ENCODE peak calls at places on chromosomes 1 and 21, in seven cellular contexts. One of them, this sample, is unnamed. For H3K9me3, the result is how much of the 10 kb centered on the place peaks cover.

GRCh38 chr21:16216595-16216994 is 486.8 kb downstream of the USP25 start:
- ATAC-seq in GM12878: no peak
- ATAC-seq in HepG2: no peak
- ATAC-seq in HCT116: no peak
- ATAC-seq in upper lobe of left lung: no peak
- ATAC-seq in Panc1: no peak
- ATAC-seq in K562: no peak
- ATAC-seq in this sample: no peak

GRCh38 chr1:10829965-10830515 is 33.6 kb upstream of the CASZ1 start:
- ATAC-seq in K562: no peak
- ATAC-seq in Panc1: no peak
- ATAC-seq in HepG2: no peak
- ATAC-seq in upper lobe of left lung: no peak
- ATAC-seq in GM12878: no peak
- ATAC-seq in HCT116: no peak
- ATAC-seq in this sample: no peak

GRCh38 chr1:27658951-27659496 is 13.0 kb downstream of the IFI6 start:
- ATAC-seq in GM12878: peak
- ATAC-seq in Panc1: peak
- ATAC-seq in K562: no peak
- ATAC-seq in HepG2: peak
- ATAC-seq in upper lobe of left lung: no peak
- ATAC-seq in HCT116: peak
- ATAC-seq in this sample: peak

GRCh38 chr1:31750858-31751638 is 13.1 kb downstream of the ADGRB2 start:
- ATAC-seq in HepG2: no peak
- ATAC-seq in HCT116: no peak
- ATAC-seq in GM12878: peak
- ATAC-seq in Panc1: no peak
- ATAC-seq in upper lobe of left lung: peak
- ATAC-seq in K562: peak
- ATAC-seq in this sample: no peak

GRCh38 chr1:58003059-58003458 is 543.5 kb downstream of the OMA1 start:
- ATAC-seq in upper lobe of left lung: no peak
- ATAC-seq in K562: no peak
- ATAC-seq in GM12878: no peak
- ATAC-seq in HepG2: no peak
- ATAC-seq in Panc1: no peak
- ATAC-seq in HCT116: no peak
- ATAC-seq in this sample: no peak

GRCh38 chr1:54335396-54336056 is 70.7 kb downstream of the SSBP3 start:
- ATAC-seq in K562: no peak
- ATAC-seq in upper lobe of left lung: peak
- ATAC-seq in Panc1: no peak
- ATAC-seq in HCT116: no peak
- ATAC-seq in GM12878: no peak
- ATAC-seq in HepG2: peak
- ATAC-seq in this sample: peak

GRCh38 chr1:61120998-61121397 is 38.6 kb downstream of the NFIA start:
- ATAC-seq in Panc1: no peak
- ATAC-seq in GM12878: no peak
- ATAC-seq in HepG2: peak
- ATAC-seq in K562: peak
- ATAC-seq in HCT116: no peak
- ATAC-seq in upper lobe of left lung: no peak
- ATAC-seq in this sample: peak

GRCh38 chr1:162861101-162861500 is at the start of gene CCDC190:
- ATAC-seq in HCT116: no peak
- ATAC-seq in HepG2: no peak
- ATAC-seq in Panc1: no peak
- ATAC-seq in upper lobe of left lung: peak
- ATAC-seq in K562: peak
- ATAC-seq in GM12878: no peak
- ATAC-seq in this sample: peak

GRCh38 chr1:98398649-98399048 is 262.9 kb upstream of the SNX7 start:
- ATAC-seq in upper lobe of left lung: no peak
- ATAC-seq in HCT116: no peak
- ATAC-seq in K562: no peak
- ATAC-seq in Panc1: no peak
- ATAC-seq in GM12878: no peak
- ATAC-seq in HepG2: no peak
- ATAC-seq in this sample: no peak

GRCh38 chr1:87024936-87025537 is 110.6 kb downstream of the HS2ST1 start:
- ATAC-seq in upper lobe of left lung: no peak
- ATAC-seq in K562: peak
- ATAC-seq in GM12878: peak
- ATAC-seq in Panc1: peak
- ATAC-seq in HCT116: peak
- ATAC-seq in HepG2: peak
- ATAC-seq in this sample: no peak

GRCh38 chr21:33080776-33081175 is 10.8 kb downstream of the OLIG1 start:
- ATAC-seq in GM12878: no peak
- ATAC-seq in K562: no peak
- ATAC-seq in upper lobe of left lung: no peak
- ATAC-seq in HCT116: no peak
- ATAC-seq in HepG2: no peak
- ATAC-seq in Panc1: no peak
- ATAC-seq in this sample: no peak

GRCh38 chr1:46747683-46748288 is 28.9 kb upstream of the EFCAB14 start:
- ATAC-seq in upper lobe of left lung: peak
- ATAC-seq in HCT116: peak
- ATAC-seq in Panc1: peak
- ATAC-seq in GM12878: peak
- ATAC-seq in HepG2: peak
- ATAC-seq in K562: peak
- ATAC-seq in this sample: peak

GRCh38 chr1:4650486-4650885 is 3.9 kb upstream of the AJAP1 start:
- ATAC-seq in GM12878: no peak
- ATAC-seq in HCT116: peak
- ATAC-seq in upper lobe of left lung: no peak
- ATAC-seq in HepG2: no peak
- ATAC-seq in Panc1: peak
- ATAC-seq in K562: no peak
- ATAC-seq in this sample: no peak

GRCh38 chr21:39660596-39660995 is 47.9 kb downstream of the B3GALT5 start:
- ATAC-seq in GM12878: no peak
- ATAC-seq in K562: no peak
- ATAC-seq in Panc1: no peak
- ATAC-seq in HCT116: no peak
- ATAC-seq in HepG2: no peak
- ATAC-seq in upper lobe of left lung: no peak
- ATAC-seq in this sample: peak

GRCh38 chr1:221887091-221887746 is 145.3 kb upstream of the DUSP10 start:
- ATAC-seq in HepG2: peak
- ATAC-seq in upper lobe of left lung: peak
- ATAC-seq in HCT116: peak
- ATAC-seq in K562: peak
- ATAC-seq in Panc1: peak
- ATAC-seq in GM12878: no peak
- ATAC-seq in this sample: peak

GRCh38 chr21:45256912-45257672 is 30.6 kb downstream of the POFUT2 start:
- ATAC-seq in K562: peak
- ATAC-seq in GM12878: peak
- ATAC-seq in Panc1: no peak
- ATAC-seq in HCT116: no peak
- ATAC-seq in HepG2: peak
- ATAC-seq in upper lobe of left lung: no peak
- ATAC-seq in this sample: no peak

GRCh38 chr1:194102607-194103006 is 916.2 kb upstream of the B3GALT2 start:
- ATAC-seq in HepG2: peak
- ATAC-seq in GM12878: peak
- ATAC-seq in upper lobe of left lung: no peak
- ATAC-seq in K562: no peak
- ATAC-seq in HCT116: peak
- ATAC-seq in Panc1: no peak
- ATAC-seq in this sample: no peak

GRCh38 chr1:91080650-91081049 is 58.8 kb upstream of the ZNF644 start:
- ATAC-seq in K562: no peak
- ATAC-seq in upper lobe of left lung: no peak
- ATAC-seq in GM12878: peak
- ATAC-seq in HCT116: no peak
- ATAC-seq in HepG2: no peak
- ATAC-seq in Panc1: no peak
- ATAC-seq in this sample: no peak

DNA sequence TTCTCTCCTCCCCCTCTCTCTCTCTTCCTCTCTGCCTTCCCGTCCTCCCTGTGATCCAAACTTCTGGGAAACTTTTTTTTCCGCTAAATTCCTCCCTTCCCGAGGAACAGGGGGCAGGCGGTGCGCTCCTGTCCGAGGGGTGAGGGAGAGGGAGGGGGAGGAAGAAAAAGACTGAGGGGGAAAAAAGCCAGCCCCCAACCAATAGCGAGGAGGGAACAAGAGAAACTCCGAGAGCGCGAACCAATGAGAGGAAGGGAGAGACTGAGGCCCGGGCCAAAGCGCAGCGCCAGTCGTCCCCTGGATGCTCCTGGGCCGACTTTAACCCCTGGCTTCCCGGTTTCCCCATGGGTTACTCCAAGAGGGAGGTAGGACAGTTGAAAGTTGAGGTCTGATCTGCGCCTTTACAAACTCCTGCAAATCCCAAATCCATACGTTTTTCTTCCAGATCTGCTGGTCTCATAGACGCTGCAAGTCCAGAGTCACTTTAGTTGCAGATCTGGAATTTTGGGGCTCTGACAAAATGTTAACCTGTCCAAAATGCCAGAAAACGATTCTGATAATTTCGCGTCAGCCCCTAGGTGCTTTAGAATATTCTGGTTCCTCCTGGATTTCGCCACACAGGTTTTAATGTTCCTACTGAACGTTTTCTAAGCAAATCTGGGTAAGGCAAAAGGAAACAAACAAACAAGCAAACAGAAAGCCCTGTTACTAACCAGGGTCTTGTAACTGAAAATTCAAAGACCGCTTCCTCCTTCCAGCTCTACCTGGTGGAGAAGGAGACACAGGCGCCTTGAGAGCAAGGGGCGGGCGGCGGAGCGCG is at the start of gene TBX15:
- ATAC-seq in HepG2: no peak
- ATAC-seq in GM12878: no peak
- ATAC-seq in upper lobe of left lung: no peak
- ATAC-seq in K562: no peak
- ATAC-seq in Panc1: peak
- ATAC-seq in HCT116: no peak
- ATAC-seq in this sample: no peak
- H3K4me3 ChIP-seq in HepG2: no peak
- H3K4me3 ChIP-seq in GM12878: no peak
- H3K4me3 ChIP-seq in upper lobe of left lung: peak
- H3K4me3 ChIP-seq in K562: peak
- H3K4me3 ChIP-seq in Panc1: peak
- H3K4me3 ChIP-seq in HCT116: no peak
- H3K4me3 ChIP-seq in this sample: peak

DNA sequence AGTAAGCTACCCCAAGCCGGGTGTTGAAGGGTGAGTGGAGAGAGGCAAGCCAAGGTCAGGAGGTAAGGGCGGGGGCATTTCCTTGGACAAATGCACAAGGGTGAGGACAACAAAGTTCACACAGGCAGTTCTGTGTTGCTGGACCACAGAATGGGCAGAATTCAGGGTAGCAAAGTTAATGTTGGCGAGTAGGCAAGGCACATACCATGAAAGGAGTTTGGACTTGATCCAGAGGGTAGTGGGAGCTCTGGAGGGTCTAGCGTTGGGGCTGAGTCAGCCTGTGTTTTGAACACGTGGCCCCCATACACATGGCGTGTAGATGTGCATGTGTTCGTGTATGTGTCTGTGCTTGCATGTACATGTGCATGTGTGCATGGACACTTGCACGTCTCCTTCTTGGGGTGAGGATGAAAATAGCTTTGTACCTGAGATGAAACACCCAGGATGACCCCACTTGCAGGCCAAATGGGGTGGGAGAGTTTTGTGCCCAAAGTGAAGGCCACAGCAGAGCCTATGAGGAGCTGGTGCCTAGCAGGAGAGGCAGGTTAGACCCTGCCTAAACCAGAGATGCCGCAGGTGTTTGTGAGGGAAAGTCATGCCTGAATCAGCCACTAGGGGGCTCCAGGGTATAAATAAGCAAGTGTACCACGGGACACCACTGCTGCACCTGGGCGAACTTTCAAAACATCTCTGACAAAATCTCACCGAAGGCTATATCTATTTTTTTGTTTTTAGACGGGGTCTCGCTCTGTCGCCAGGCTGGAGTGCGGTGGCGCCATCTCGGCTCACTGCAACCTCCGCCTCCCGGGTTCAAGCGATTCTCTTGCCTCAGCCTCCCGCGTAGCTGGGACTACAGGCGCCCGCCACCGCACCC is 21.8 kb downstream of the SLC27A3 start:
- ATAC-seq in GM12878: peak
- ATAC-seq in Panc1: peak
- ATAC-seq in HepG2: peak
- ATAC-seq in HCT116: peak
- ATAC-seq in upper lobe of left lung: peak
- ATAC-seq in K562: peak
- ATAC-seq in this sample: peak
- TF ChIP-seq POLR2AphosphoS5 in GM12878: no peak
- TF ChIP-seq POLR2AphosphoS5 in Panc1: no peak
- TF ChIP-seq POLR2AphosphoS5 in HepG2: no peak
- TF ChIP-seq POLR2AphosphoS5 in HCT116: no peak
- TF ChIP-seq POLR2AphosphoS5 in upper lobe of left lung: no peak
- TF ChIP-seq POLR2AphosphoS5 in K562: no peak
- TF ChIP-seq POLR2AphosphoS5 in this sample: no peak

GRCh38 chr1:77250126-77250525 is 30.9 kb upstream of the PIGK start:
- ATAC-seq in K562: no peak
- ATAC-seq in HepG2: no peak
- ATAC-seq in HCT116: no peak
- ATAC-seq in GM12878: no peak
- ATAC-seq in Panc1: no peak
- ATAC-seq in upper lobe of left lung: no peak
- ATAC-seq in this sample: no peak
- H3K9me3 ChIP-seq in K562: under half
- H3K9me3 ChIP-seq in HepG2: under half
- H3K9me3 ChIP-seq in HCT116: under half
- H3K9me3 ChIP-seq in GM12878: under half
- H3K9me3 ChIP-seq in Panc1: under half
- H3K9me3 ChIP-seq in upper lobe of left lung: under half
- H3K9me3 ChIP-seq in this sample: under half

DNA sequence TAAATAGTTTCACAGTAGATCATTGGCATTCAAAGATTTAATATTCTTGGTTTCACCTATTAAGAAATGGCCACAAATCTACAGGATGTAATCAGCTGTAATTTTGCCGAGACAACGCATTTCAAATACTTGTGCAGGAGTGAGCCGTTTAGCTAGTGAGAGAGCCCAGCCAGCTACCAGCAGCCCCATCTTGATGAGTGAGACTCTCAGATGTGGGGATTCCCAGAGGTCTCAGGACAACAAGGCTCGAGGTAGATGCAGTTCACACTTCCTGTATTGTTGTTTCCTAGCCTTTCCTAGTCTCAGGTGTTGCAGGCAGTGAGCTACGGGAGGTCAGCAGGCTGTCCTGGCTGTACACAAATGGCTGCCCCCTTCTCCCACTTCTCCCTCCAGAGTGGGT is 108.6 kb downstream of the PBX1 start:
- ATAC-seq in HCT116: no peak
- ATAC-seq in Panc1: no peak
- ATAC-seq in GM12878: peak
- ATAC-seq in upper lobe of left lung: no peak
- ATAC-seq in HepG2: no peak
- ATAC-seq in K562: no peak
- ATAC-seq in this sample: no peak
- H3K4me3 ChIP-seq in HCT116: no peak
- H3K4me3 ChIP-seq in Panc1: no peak
- H3K4me3 ChIP-seq in GM12878: no peak
- H3K4me3 ChIP-seq in upper lobe of left lung: no peak
- H3K4me3 ChIP-seq in HepG2: no peak
- H3K4me3 ChIP-seq in K562: no peak
- H3K4me3 ChIP-seq in this sample: no peak

GRCh38 chr1:230153655-230154296 is 86.7 kb downstream of the GALNT2 start:
- ATAC-seq in HCT116: no peak
- ATAC-seq in Panc1: no peak
- ATAC-seq in HepG2: peak
- ATAC-seq in upper lobe of left lung: no peak
- ATAC-seq in K562: no peak
- ATAC-seq in GM12878: no peak
- ATAC-seq in this sample: peak
- TF ChIP-seq POLR2AphosphoS5 in HCT116: no peak
- TF ChIP-seq POLR2AphosphoS5 in Panc1: no peak
- TF ChIP-seq POLR2AphosphoS5 in HepG2: no peak
- TF ChIP-seq POLR2AphosphoS5 in upper lobe of left lung: peak
- TF ChIP-seq POLR2AphosphoS5 in K562: no peak
- TF ChIP-seq POLR2AphosphoS5 in GM12878: no peak
- TF ChIP-seq POLR2AphosphoS5 in this sample: no peak